ENCODE peak calls at places on chromosomes 13 and 19, in five cellular contexts. One of them, this sample, is unnamed.
A peak's percentile ranks its signal among the peaks of the same experiment; 100 is the strongest.

GRCh38 chr19:51704601-51705000 is 11.5 kb downstream of the SPACA6 start:
- DNase-seq in stomach: no peak
- DNase-seq in esophagus muscularis mucosa: no peak
- DNase-seq in SK-N-SH: no peak
- DNase-seq in sigmoid colon: no peak
- DNase-seq in this sample: no peak

GRCh38 chr13:44402902-44403719 is 29.5 kb downstream of the SERP2 start:
- DNase-seq in stomach: peak; percentile 82
- DNase-seq in esophagus muscularis mucosa: no peak
- DNase-seq in SK-N-SH: no peak
- DNase-seq in sigmoid colon: peak; percentile 36
- DNase-seq in this sample: peak; percentile 91

GRCh38 chr13:38566526-38566925 is 120.4 kb upstream of the FREM2 start:
- DNase-seq in stomach: no peak
- DNase-seq in esophagus muscularis mucosa: no peak
- DNase-seq in SK-N-SH: peak; percentile 21
- DNase-seq in sigmoid colon: no peak
- DNase-seq in this sample: no peak

GRCh38 chr13:46593403-46593802 is 40.4 kb downstream of the LRCH1 start:
- DNase-seq in stomach: no peak
- DNase-seq in esophagus muscularis mucosa: no peak
- DNase-seq in SK-N-SH: no peak
- DNase-seq in sigmoid colon: no peak
- DNase-seq in this sample: no peak

GRCh38 chr13:29684441-29684840 is 89.0 kb upstream of the SLC7A1 start:
- DNase-seq in stomach: no peak
- DNase-seq in esophagus muscularis mucosa: no peak
- DNase-seq in SK-N-SH: no peak
- DNase-seq in sigmoid colon: no peak
- DNase-seq in this sample: no peak

GRCh38 chr19:8397291-8397690 is 7.1 kb downstream of the RAB11B start:
- DNase-seq in stomach: no peak
- DNase-seq in esophagus muscularis mucosa: no peak
- DNase-seq in SK-N-SH: peak; percentile 27
- DNase-seq in sigmoid colon: no peak
- DNase-seq in this sample: no peak

GRCh38 chr13:83890358-83890757 is 8.1 kb upstream of the SLITRK1 start:
- DNase-seq in stomach: no peak
- DNase-seq in esophagus muscularis mucosa: no peak
- DNase-seq in SK-N-SH: no peak
- DNase-seq in sigmoid colon: no peak
- DNase-seq in this sample: no peak

GRCh38 chr13:113584870-113585671 is 518 bp downstream of the TFDP1 start:
- DNase-seq in stomach: peak; percentile 24
- DNase-seq in esophagus muscularis mucosa: peak; percentile 72
- DNase-seq in SK-N-SH: peak; percentile 77
- DNase-seq in sigmoid colon: peak; percentile 48
- DNase-seq in this sample: no peak

GRCh38 chr13:100580045-100580444 is 8.5 kb downstream of the GGACT start:
- DNase-seq in stomach: no peak
- DNase-seq in esophagus muscularis mucosa: no peak
- DNase-seq in SK-N-SH: no peak
- DNase-seq in sigmoid colon: no peak
- DNase-seq in this sample: no peak

GRCh38 chr19:50414850-50415660 is 3.7 kb upstream of the SPIB start:
- DNase-seq in stomach: peak; percentile 79
- DNase-seq in esophagus muscularis mucosa: no peak
- DNase-seq in SK-N-SH: peak; percentile 92
- DNase-seq in sigmoid colon: peak; percentile 86
- DNase-seq in this sample: peak; percentile 48

GRCh38 chr19:16496613-16496983 is 404 bp downstream of the C19orf44 start:
- DNase-seq in stomach: peak; percentile 31
- DNase-seq in esophagus muscularis mucosa: no peak
- DNase-seq in SK-N-SH: no peak
- DNase-seq in sigmoid colon: peak; percentile 80
- DNase-seq in this sample: no peak

GRCh38 chr13:51785592-51786424 is 18.2 kb downstream of the DHRS12 start:
- DNase-seq in stomach: peak; percentile 51
- DNase-seq in esophagus muscularis mucosa: no peak
- DNase-seq in SK-N-SH: peak; percentile 85
- DNase-seq in sigmoid colon: peak; percentile 80
- DNase-seq in this sample: no peak

GRCh38 chr19:44142014-44142523 is 715 bp downstream of the ZNF234 start:
- DNase-seq in stomach: no peak
- DNase-seq in esophagus muscularis mucosa: no peak
- DNase-seq in SK-N-SH: no peak
- DNase-seq in sigmoid colon: no peak
- DNase-seq in this sample: no peak

GRCh38 chr13:30382836-30383525 is 39.3 kb upstream of the UBE2L5 start:
- DNase-seq in stomach: no peak
- DNase-seq in esophagus muscularis mucosa: no peak
- DNase-seq in SK-N-SH: no peak
- DNase-seq in sigmoid colon: no peak
- DNase-seq in this sample: no peak

GRCh38 chr19:49570138-49570856 is 10.1 kb downstream of the NOSIP start:
- DNase-seq in stomach: peak; percentile 65
- DNase-seq in esophagus muscularis mucosa: no peak
- DNase-seq in SK-N-SH: peak; percentile 86
- DNase-seq in sigmoid colon: no peak
- DNase-seq in this sample: peak; percentile 53

GRCh38 chr19:35040826-35041547 is 534 bp upstream of the HPN start:
- DNase-seq in stomach: peak; percentile 96
- DNase-seq in esophagus muscularis mucosa: peak; percentile 97
- DNase-seq in SK-N-SH: no peak
- DNase-seq in sigmoid colon: peak; percentile 94
- DNase-seq in this sample: peak; percentile 69

GRCh38 chr13:98922306-98922705 is 55.6 kb downstream of the DOCK9 start:
- DNase-seq in stomach: no peak
- DNase-seq in esophagus muscularis mucosa: no peak
- DNase-seq in SK-N-SH: no peak
- DNase-seq in sigmoid colon: no peak
- DNase-seq in this sample: no peak

GRCh38 chr13:97367016-97367415 is 67.0 kb upstream of the RAP2A start:
- DNase-seq in stomach: no peak
- DNase-seq in esophagus muscularis mucosa: no peak
- DNase-seq in SK-N-SH: no peak
- DNase-seq in sigmoid colon: no peak
- DNase-seq in this sample: no peak

GRCh38 chr19:12838182-12838890 is at the start of gene MAST1:
- DNase-seq in stomach: peak; percentile 50
- DNase-seq in esophagus muscularis mucosa: no peak
- DNase-seq in SK-N-SH: peak; percentile 94
- DNase-seq in sigmoid colon: no peak
- DNase-seq in this sample: no peak

GRCh38 chr13:110471833-110472162 is 89.7 kb downstream of the RAB20 start:
- DNase-seq in stomach: peak; percentile 35
- DNase-seq in esophagus muscularis mucosa: no peak
- DNase-seq in SK-N-SH: no peak
- DNase-seq in sigmoid colon: peak; percentile 77
- DNase-seq in this sample: no peak

GRCh38 chr13:99357149-99357596 is 50.0 kb upstream of the GPR183 start:
- DNase-seq in stomach: no peak
- DNase-seq in esophagus muscularis mucosa: no peak
- DNase-seq in SK-N-SH: no peak
- DNase-seq in sigmoid colon: no peak
- DNase-seq in this sample: no peak

GRCh38 chr13:33123066-33123940 is 107.1 kb downstream of the KL start:
- DNase-seq in stomach: no peak
- DNase-seq in esophagus muscularis mucosa: no peak
- DNase-seq in SK-N-SH: no peak
- DNase-seq in sigmoid colon: peak; percentile 81
- DNase-seq in this sample: no peak

GRCh38 chr13:42821437-42821836 is 40.1 kb downstream of the FAM216B start:
- DNase-seq in stomach: no peak
- DNase-seq in esophagus muscularis mucosa: no peak
- DNase-seq in SK-N-SH: no peak
- DNase-seq in sigmoid colon: no peak
- DNase-seq in this sample: no peak

GRCh38 chr13:113553541-113554332 is 30.8 kb upstream of the TFDP1 start:
- DNase-seq in stomach: peak; percentile 22
- DNase-seq in esophagus muscularis mucosa: peak; percentile 75
- DNase-seq in SK-N-SH: no peak
- DNase-seq in sigmoid colon: no peak
- DNase-seq in this sample: no peak

GRCh38 chr19:58361900-58362271 is 665 bp downstream of the ZNF497 start:
- DNase-seq in stomach: peak; percentile 38
- DNase-seq in esophagus muscularis mucosa: no peak
- DNase-seq in SK-N-SH: peak; percentile 83
- DNase-seq in sigmoid colon: no peak
- DNase-seq in this sample: peak; percentile 15

GRCh38 chr13:44575741-44576395 is at the start of gene TSC22D1:
- DNase-seq in stomach: peak; percentile 51
- DNase-seq in esophagus muscularis mucosa: no peak
- DNase-seq in SK-N-SH: peak; percentile 54
- DNase-seq in sigmoid colon: peak; percentile 70
- DNase-seq in this sample: peak; percentile 25

GRCh38 chr13:31110617-31111016 is 51.1 kb downstream of the HSPH1 start:
- DNase-seq in stomach: no peak
- DNase-seq in esophagus muscularis mucosa: no peak
- DNase-seq in SK-N-SH: no peak
- DNase-seq in sigmoid colon: no peak
- DNase-seq in this sample: no peak

GRCh38 chr13:110338441-110339101 is 31.5 kb downstream of the COL4A2 start:
- DNase-seq in stomach: no peak
- DNase-seq in esophagus muscularis mucosa: no peak
- DNase-seq in SK-N-SH: no peak
- DNase-seq in sigmoid colon: peak; percentile 92
- DNase-seq in this sample: no peak

GRCh38 chr19:44643605-44644390 is at the start of gene PVR:
- DNase-seq in stomach: peak; percentile 72
- DNase-seq in esophagus muscularis mucosa: no peak
- DNase-seq in SK-N-SH: peak; percentile 95
- DNase-seq in sigmoid colon: peak; percentile 80
- DNase-seq in this sample: peak; percentile 65

GRCh38 chr13:44715287-44716224 is 139.4 kb upstream of the TSC22D1 start:
- DNase-seq in stomach: no peak
- DNase-seq in esophagus muscularis mucosa: no peak
- DNase-seq in SK-N-SH: peak; percentile 56
- DNase-seq in sigmoid colon: no peak
- DNase-seq in this sample: peak; percentile 44

GRCh38 chr19:18427080-18427751 is 8.0 kb downstream of the SSBP4 start:
- DNase-seq in stomach: no peak
- DNase-seq in esophagus muscularis mucosa: no peak
- DNase-seq in SK-N-SH: no peak
- DNase-seq in sigmoid colon: peak; percentile 68
- DNase-seq in this sample: no peak

GRCh38 chr13:87999791-88000190 is 328.6 kb downstream of the SLITRK5 start:
- DNase-seq in stomach: no peak
- DNase-seq in esophagus muscularis mucosa: no peak
- DNase-seq in SK-N-SH: no peak
- DNase-seq in sigmoid colon: no peak
- DNase-seq in this sample: no peak

GRCh38 chr19:44071824-44072542 is at the start of gene ZNF284:
- DNase-seq in stomach: peak; percentile 84
- DNase-seq in esophagus muscularis mucosa: peak; percentile 96
- DNase-seq in SK-N-SH: peak; percentile 86
- DNase-seq in sigmoid colon: peak; percentile 92
- DNase-seq in this sample: peak; percentile 92

GRCh38 chr13:30983431-30983830 is 51.0 kb downstream of the TEX26 start:
- DNase-seq in stomach: no peak
- DNase-seq in esophagus muscularis mucosa: peak; percentile 31
- DNase-seq in SK-N-SH: no peak
- DNase-seq in sigmoid colon: no peak
- DNase-seq in this sample: no peak

GRCh38 chr13:29104461-29104860 is 284.3 kb downstream of the MTUS2 start:
- DNase-seq in stomach: no peak
- DNase-seq in esophagus muscularis mucosa: no peak
- DNase-seq in SK-N-SH: no peak
- DNase-seq in sigmoid colon: no peak
- DNase-seq in this sample: no peak

GRCh38 chr13:39054112-39054511 is 15.9 kb downstream of the NHLRC3 start:
- DNase-seq in stomach: no peak
- DNase-seq in esophagus muscularis mucosa: no peak
- DNase-seq in SK-N-SH: no peak
- DNase-seq in sigmoid colon: no peak
- DNase-seq in this sample: no peak

GRCh38 chr13:107838592-107839161 is 376.7 kb downstream of the LIG4 start:
- DNase-seq in stomach: no peak
- DNase-seq in esophagus muscularis mucosa: no peak
- DNase-seq in SK-N-SH: no peak
- DNase-seq in sigmoid colon: no peak
- DNase-seq in this sample: no peak
- H3K4me1 ChIP-seq in stomach: no peaks in the 10 kb centered on the region
- H3K4me1 ChIP-seq in esophagus muscularis mucosa: no peaks in the 10 kb centered on the region
- H3K4me1 ChIP-seq in SK-N-SH: peaks cover 8% of the 10 kb centered on the region
- H3K4me1 ChIP-seq in sigmoid colon: no peaks in the 10 kb centered on the region
- H3K4me1 ChIP-seq in this sample: no peaks in the 10 kb centered on the region

DNA sequence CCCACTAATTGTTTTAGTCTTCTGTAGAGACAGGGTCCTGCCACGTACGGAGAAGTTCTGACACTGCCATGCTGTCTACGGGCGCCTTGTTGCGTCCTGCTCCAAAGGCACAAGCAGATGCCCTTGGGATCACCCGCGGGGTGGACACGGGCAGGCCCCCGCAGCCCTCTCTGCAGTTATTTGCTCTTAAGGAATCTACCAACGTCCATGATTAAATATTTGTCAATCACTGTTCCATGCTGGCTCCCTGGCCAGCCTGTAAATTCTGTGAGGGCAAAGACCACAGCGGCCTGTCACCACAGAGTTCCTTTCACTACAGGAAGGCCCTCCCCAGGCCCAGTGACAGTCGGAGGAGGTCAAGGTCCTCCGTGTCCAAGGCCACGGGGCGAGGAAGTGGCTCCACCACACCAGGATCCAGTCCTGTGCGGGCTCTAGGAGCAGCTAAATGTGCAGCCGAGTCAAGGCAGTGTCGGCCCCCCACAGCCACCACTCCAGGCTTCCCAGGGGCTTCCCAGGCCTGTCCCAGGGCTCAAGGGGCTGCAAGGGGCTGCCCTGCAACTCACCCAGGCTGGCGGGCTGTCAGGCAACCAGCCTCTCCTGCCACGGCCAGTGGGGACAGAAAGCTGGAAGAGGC is 2.1 kb downstream of the RNF126 start:
- DNase-seq in stomach: peak; percentile 52
- DNase-seq in esophagus muscularis mucosa: no peak
- DNase-seq in SK-N-SH: no peak
- DNase-seq in sigmoid colon: peak; percentile 64
- DNase-seq in this sample: no peak
- TF ChIP-seq POLR2AphosphoS5 in stomach: no peak
- TF ChIP-seq POLR2AphosphoS5 in esophagus muscularis mucosa: no peak
- TF ChIP-seq POLR2AphosphoS5 in SK-N-SH: no peak
- TF ChIP-seq POLR2AphosphoS5 in sigmoid colon: no peak
- TF ChIP-seq POLR2AphosphoS5 in this sample: no peak

GRCh38 chr19:4053423-4054324 is 13.0 kb downstream of the ZBTB7A start:
- DNase-seq in stomach: no peak
- DNase-seq in esophagus muscularis mucosa: no peak
- DNase-seq in SK-N-SH: no peak
- DNase-seq in sigmoid colon: no peak
- DNase-seq in this sample: no peak
- H3K4me1 ChIP-seq in stomach: peaks cover 47% of the 10 kb centered on the region
- H3K4me1 ChIP-seq in esophagus muscularis mucosa: peaks cover 89% of the 10 kb centered on the region
- H3K4me1 ChIP-seq in SK-N-SH: no peaks in the 10 kb centered on the region
- H3K4me1 ChIP-seq in sigmoid colon: peaks cover 64% of the 10 kb centered on the region
- H3K4me1 ChIP-seq in this sample: peaks cover 10% of the 10 kb centered on the region

GRCh38 chr19:45814166-45814780 is 835 bp downstream of the RSPH6A start:
- DNase-seq in stomach: no peak
- DNase-seq in esophagus muscularis mucosa: no peak
- DNase-seq in SK-N-SH: no peak
- DNase-seq in sigmoid colon: no peak
- DNase-seq in this sample: no peak
- TF ChIP-seq POLR2AphosphoS5 in stomach: no peak
- TF ChIP-seq POLR2AphosphoS5 in esophagus muscularis mucosa: no peak
- TF ChIP-seq POLR2AphosphoS5 in SK-N-SH: no peak
- TF ChIP-seq POLR2AphosphoS5 in sigmoid colon: no peak
- TF ChIP-seq POLR2AphosphoS5 in this sample: no peak

This sample was measured in prostate gland.